ENCODE peak calls at places on chromosomes 4 and X, in nine cellular contexts. One of them, this sample, is unnamed.

GRCh38 chrX:50456712-50457484 is 13.7 kb downstream of the DGKK start:
- DNase-seq in ovary: no peak
- DNase-seq in MM.1S: no peak
- DNase-seq in SK-N-SH: no peak
- DNase-seq in lung: no peak
- DNase-seq in heart left ventricle: no peak
- DNase-seq in ascending aorta: no peak
- DNase-seq in pancreas: no peak
- DNase-seq in psoas muscle: no peak
- DNase-seq in this sample: no peak

GRCh38 chr4:7827566-7827965 is 112.1 kb downstream of the AFAP1 start:
- DNase-seq in ovary: no peak
- DNase-seq in MM.1S: no peak
- DNase-seq in SK-N-SH: no peak
- DNase-seq in lung: no peak
- DNase-seq in heart left ventricle: no peak
- DNase-seq in ascending aorta: no peak
- DNase-seq in pancreas: no peak
- DNase-seq in psoas muscle: no peak
- DNase-seq in this sample: no peak

GRCh38 chrX:154730271-154730883 is 20.5 kb downstream of the GAB3 start:
- DNase-seq in ovary: peak; percentile 22
- DNase-seq in MM.1S: no peak
- DNase-seq in SK-N-SH: no peak
- DNase-seq in lung: peak; percentile 76
- DNase-seq in heart left ventricle: peak; percentile 69
- DNase-seq in ascending aorta: no peak
- DNase-seq in pancreas: no peak
- DNase-seq in psoas muscle: peak; percentile 25
- DNase-seq in this sample: no peak

GRCh38 chrX:107721318-107721717 is 54.3 kb downstream of the TSC22D3 start:
- DNase-seq in ovary: no peak
- DNase-seq in MM.1S: no peak
- DNase-seq in SK-N-SH: no peak
- DNase-seq in lung: no peak
- DNase-seq in heart left ventricle: no peak
- DNase-seq in ascending aorta: no peak
- DNase-seq in pancreas: no peak
- DNase-seq in psoas muscle: no peak
- DNase-seq in this sample: no peak

GRCh38 chr4:75745721-75746199 is 21.4 kb downstream of the USO1 start:
- DNase-seq in ovary: no peak
- DNase-seq in MM.1S: no peak
- DNase-seq in SK-N-SH: no peak
- DNase-seq in lung: no peak
- DNase-seq in heart left ventricle: no peak
- DNase-seq in ascending aorta: no peak
- DNase-seq in pancreas: no peak
- DNase-seq in psoas muscle: no peak
- DNase-seq in this sample: no peak

GRCh38 chr4:167100120-167100519 is 134.2 kb downstream of the SPOCK3 start:
- DNase-seq in ovary: no peak
- DNase-seq in MM.1S: peak; percentile 74
- DNase-seq in SK-N-SH: no peak
- DNase-seq in lung: no peak
- DNase-seq in heart left ventricle: no peak
- DNase-seq in ascending aorta: no peak
- DNase-seq in pancreas: no peak
- DNase-seq in psoas muscle: no peak
- DNase-seq in this sample: no peak

GRCh38 chrX:10508891-10509290 is 111.5 kb downstream of the MID1 start:
- DNase-seq in ovary: no peak
- DNase-seq in MM.1S: no peak
- DNase-seq in SK-N-SH: no peak
- DNase-seq in lung: no peak
- DNase-seq in heart left ventricle: no peak
- DNase-seq in ascending aorta: no peak
- DNase-seq in pancreas: no peak
- DNase-seq in psoas muscle: no peak
- DNase-seq in this sample: no peak

GRCh38 chr4:6116696-6117285 is 83.6 kb downstream of the JAKMIP1 start:
- DNase-seq in ovary: no peak
- DNase-seq in MM.1S: no peak
- DNase-seq in SK-N-SH: no peak
- DNase-seq in lung: no peak
- DNase-seq in heart left ventricle: no peak
- DNase-seq in ascending aorta: no peak
- DNase-seq in pancreas: no peak
- DNase-seq in psoas muscle: no peak
- DNase-seq in this sample: no peak

GRCh38 chrX:144327515-144327914 is 443.6 kb downstream of the UBE2NL start:
- DNase-seq in ovary: no peak
- DNase-seq in MM.1S: no peak
- DNase-seq in SK-N-SH: no peak
- DNase-seq in lung: no peak
- DNase-seq in heart left ventricle: no peak
- DNase-seq in ascending aorta: no peak
- DNase-seq in pancreas: no peak
- DNase-seq in psoas muscle: no peak
- DNase-seq in this sample: no peak

GRCh38 chr4:109873791-109874514 is 26.0 kb downstream of the LRIT3 start:
- DNase-seq in ovary: no peak
- DNase-seq in MM.1S: no peak
- DNase-seq in SK-N-SH: no peak
- DNase-seq in lung: no peak
- DNase-seq in heart left ventricle: no peak
- DNase-seq in ascending aorta: no peak
- DNase-seq in pancreas: no peak
- DNase-seq in psoas muscle: no peak
- DNase-seq in this sample: no peak

GRCh38 chrX:34341258-34341657 is 209.1 kb upstream of the FAM47A start:
- DNase-seq in ovary: no peak
- DNase-seq in MM.1S: no peak
- DNase-seq in SK-N-SH: no peak
- DNase-seq in lung: no peak
- DNase-seq in heart left ventricle: no peak
- DNase-seq in ascending aorta: no peak
- DNase-seq in pancreas: no peak
- DNase-seq in psoas muscle: no peak
- DNase-seq in this sample: no peak

GRCh38 chr4:80142396-80143304 is 54.7 kb upstream of the PRDM8 start:
- DNase-seq in ovary: no peak
- DNase-seq in MM.1S: no peak
- DNase-seq in SK-N-SH: no peak
- DNase-seq in lung: no peak
- DNase-seq in heart left ventricle: no peak
- DNase-seq in ascending aorta: no peak
- DNase-seq in pancreas: no peak
- DNase-seq in psoas muscle: no peak
- DNase-seq in this sample: no peak

GRCh38 chr4:159764343-159764952 is 661.6 kb downstream of the RAPGEF2 start:
- DNase-seq in ovary: no peak
- DNase-seq in MM.1S: peak; percentile 45
- DNase-seq in SK-N-SH: peak; percentile 59
- DNase-seq in lung: no peak
- DNase-seq in heart left ventricle: no peak
- DNase-seq in ascending aorta: no peak
- DNase-seq in pancreas: no peak
- DNase-seq in psoas muscle: no peak
- DNase-seq in this sample: peak; percentile 51

GRCh38 chr4:162909952-162910351 is 256.7 kb downstream of the NAF1 start:
- DNase-seq in ovary: no peak
- DNase-seq in MM.1S: no peak
- DNase-seq in SK-N-SH: no peak
- DNase-seq in lung: no peak
- DNase-seq in heart left ventricle: no peak
- DNase-seq in ascending aorta: no peak
- DNase-seq in pancreas: no peak
- DNase-seq in psoas muscle: no peak
- DNase-seq in this sample: no peak

GRCh38 chrX:24874604-24875247 is 141.0 kb downstream of the ARX start:
- DNase-seq in ovary: no peak
- DNase-seq in MM.1S: no peak
- DNase-seq in SK-N-SH: no peak
- DNase-seq in lung: no peak
- DNase-seq in heart left ventricle: no peak
- DNase-seq in ascending aorta: no peak
- DNase-seq in pancreas: no peak
- DNase-seq in psoas muscle: no peak
- DNase-seq in this sample: no peak

GRCh38 chrX:17828156-17828555 is 32.9 kb downstream of the RAI2 start:
- DNase-seq in ovary: no peak
- DNase-seq in MM.1S: no peak
- DNase-seq in SK-N-SH: no peak
- DNase-seq in lung: no peak
- DNase-seq in heart left ventricle: no peak
- DNase-seq in ascending aorta: no peak
- DNase-seq in pancreas: no peak
- DNase-seq in psoas muscle: no peak
- DNase-seq in this sample: no peak

GRCh38 chrX:139202742-139203410 is 327.7 kb upstream of the F9 start:
- DNase-seq in ovary: no peak
- DNase-seq in MM.1S: no peak
- DNase-seq in SK-N-SH: no peak
- DNase-seq in lung: no peak
- DNase-seq in heart left ventricle: no peak
- DNase-seq in ascending aorta: no peak
- DNase-seq in pancreas: peak; percentile 74
- DNase-seq in psoas muscle: no peak
- DNase-seq in this sample: no peak

GRCh38 chrX:139204576-139204902 is 326.0 kb upstream of the F9 start:
- DNase-seq in ovary: no peak
- DNase-seq in MM.1S: no peak
- DNase-seq in SK-N-SH: no peak
- DNase-seq in lung: no peak
- DNase-seq in heart left ventricle: no peak
- DNase-seq in ascending aorta: no peak
- DNase-seq in pancreas: no peak
- DNase-seq in psoas muscle: no peak
- DNase-seq in this sample: no peak

GRCh38 chrX:139206914-139207313 is 323.6 kb upstream of the F9 start:
- DNase-seq in ovary: no peak
- DNase-seq in MM.1S: no peak
- DNase-seq in SK-N-SH: no peak
- DNase-seq in lung: no peak
- DNase-seq in heart left ventricle: no peak
- DNase-seq in ascending aorta: no peak
- DNase-seq in pancreas: no peak
- DNase-seq in psoas muscle: no peak
- DNase-seq in this sample: no peak

GRCh38 chrX:139203681-139204575 is 326.6 kb upstream of the F9 start:
- DNase-seq in ovary: peak; percentile 11
- DNase-seq in MM.1S: peak; percentile 17
- DNase-seq in SK-N-SH: peak; percentile 33
- DNase-seq in lung: no peak
- DNase-seq in heart left ventricle: no peak
- DNase-seq in ascending aorta: no peak
- DNase-seq in pancreas: peak; percentile 61
- DNase-seq in psoas muscle: peak; percentile 21
- DNase-seq in this sample: no peak

DNA sequence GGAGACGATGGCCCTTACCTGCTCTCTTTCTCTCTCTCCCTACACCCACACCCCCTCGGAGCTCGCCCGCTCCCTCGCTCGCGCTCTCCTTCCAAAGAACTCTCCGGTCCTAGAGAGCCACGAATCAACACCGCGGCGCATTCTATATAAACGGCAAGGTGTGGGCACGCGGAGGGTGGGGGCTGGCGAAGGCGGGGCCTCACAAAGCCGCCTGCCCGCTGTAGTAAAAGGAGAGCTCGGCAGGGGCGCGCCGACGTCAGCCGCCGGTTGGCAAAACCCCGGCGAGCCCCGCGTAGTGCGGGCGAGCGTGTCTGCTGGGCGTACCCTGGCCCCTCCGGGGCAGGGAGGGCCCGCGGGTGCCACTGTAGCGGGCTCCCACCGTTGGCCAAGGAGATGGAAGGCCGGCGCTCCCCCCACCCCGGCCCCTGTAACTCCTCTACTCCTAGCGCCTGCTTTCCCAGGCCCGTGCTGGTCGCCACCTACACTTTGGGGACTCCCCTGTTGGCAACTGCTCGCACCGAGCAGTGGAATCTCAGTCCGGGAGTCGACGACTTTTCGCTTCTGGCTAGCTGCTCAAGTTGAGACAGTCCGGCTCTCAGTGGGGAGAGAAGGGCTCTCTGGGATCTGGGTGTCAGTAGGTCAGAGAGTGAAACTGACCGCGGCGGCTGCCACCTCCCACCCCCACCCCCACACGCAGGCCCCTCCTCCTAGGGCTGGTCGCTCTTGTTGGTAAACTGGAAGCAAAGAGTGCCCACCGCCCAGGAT is 325.5 kb upstream of the F9 start:
- DNase-seq in ovary: no peak
- DNase-seq in MM.1S: peak; percentile 83
- DNase-seq in SK-N-SH: peak; percentile 27
- DNase-seq in lung: no peak
- DNase-seq in heart left ventricle: peak; percentile 19
- DNase-seq in ascending aorta: no peak
- DNase-seq in pancreas: peak; percentile 72
- DNase-seq in psoas muscle: peak; percentile 58
- DNase-seq in this sample: no peak
- TF ChIP-seq CTCF in ovary: no peak
- TF ChIP-seq CTCF in MM.1S: no peak
- TF ChIP-seq CTCF in SK-N-SH: no peak
- TF ChIP-seq CTCF in lung: no peak
- TF ChIP-seq CTCF in heart left ventricle: no peak
- TF ChIP-seq CTCF in ascending aorta: no peak
- TF ChIP-seq CTCF in pancreas: no peak
- TF ChIP-seq CTCF in psoas muscle: no peak
- TF ChIP-seq CTCF in this sample: no peak

GRCh38 chrX:131727778-131728177 is 183.9 kb downstream of the OR13H1 start:
- DNase-seq in ovary: no peak
- DNase-seq in MM.1S: no peak
- DNase-seq in SK-N-SH: no peak
- DNase-seq in lung: no peak
- DNase-seq in heart left ventricle: no peak
- DNase-seq in ascending aorta: no peak
- DNase-seq in pancreas: no peak
- DNase-seq in psoas muscle: no peak
- DNase-seq in this sample: no peak
- H3K4me3 ChIP-seq in ovary: no peak overlapping the region
- H3K4me3 ChIP-seq in MM.1S: no peak overlapping the region
- H3K4me3 ChIP-seq in SK-N-SH: no peak overlapping the region
- H3K4me3 ChIP-seq in lung: no peak overlapping the region
- H3K4me3 ChIP-seq in heart left ventricle: no peak overlapping the region
- H3K4me3 ChIP-seq in ascending aorta: peak overlapping the region; percentile 49
- H3K4me3 ChIP-seq in pancreas: peak overlapping the region; percentile 50
- H3K4me3 ChIP-seq in psoas muscle: peak overlapping the region; percentile 70
- H3K4me3 ChIP-seq in this sample: no peak overlapping the region

GRCh38 chr4:40192286-40193017 is 4.4 kb upstream of the RHOH start:
- DNase-seq in ovary: no peak
- DNase-seq in MM.1S: peak; percentile 59
- DNase-seq in SK-N-SH: no peak
- DNase-seq in lung: no peak
- DNase-seq in heart left ventricle: no peak
- DNase-seq in ascending aorta: no peak
- DNase-seq in pancreas: no peak
- DNase-seq in psoas muscle: no peak
- DNase-seq in this sample: no peak
- H3K4me1 ChIP-seq in ovary: peaks cover 2% of the 10 kb centered on the region
- H3K4me1 ChIP-seq in MM.1S: peaks cover 14% of the 10 kb centered on the region
- H3K4me1 ChIP-seq in SK-N-SH: peaks cover 6% of the 10 kb centered on the region
- H3K4me1 ChIP-seq in lung: no peaks in the 10 kb centered on the region
- H3K4me1 ChIP-seq in heart left ventricle: no peaks in the 10 kb centered on the region
- H3K4me1 ChIP-seq in ascending aorta: no peaks in the 10 kb centered on the region
- H3K4me1 ChIP-seq in pancreas: no peaks in the 10 kb centered on the region
- H3K4me1 ChIP-seq in psoas muscle: no peaks in the 10 kb centered on the region
- H3K4me1 ChIP-seq in this sample: no peaks in the 10 kb centered on the region

GRCh38 chr4:169116270-169116901 is 106.3 kb upstream of the CBR4 start:
- DNase-seq in ovary: no peak
- DNase-seq in MM.1S: no peak
- DNase-seq in SK-N-SH: no peak
- DNase-seq in lung: no peak
- DNase-seq in heart left ventricle: no peak
- DNase-seq in ascending aorta: no peak
- DNase-seq in pancreas: peak; percentile 58
- DNase-seq in psoas muscle: no peak
- DNase-seq in this sample: no peak
- TF ChIP-seq CTCF in ovary: no peak
- TF ChIP-seq CTCF in MM.1S: no peak
- TF ChIP-seq CTCF in SK-N-SH: no peak
- TF ChIP-seq CTCF in lung: no peak
- TF ChIP-seq CTCF in heart left ventricle: no peak
- TF ChIP-seq CTCF in ascending aorta: no peak
- TF ChIP-seq CTCF in pancreas: no peak
- TF ChIP-seq CTCF in psoas muscle: no peak
- TF ChIP-seq CTCF in this sample: no peak

This sample was measured in BE2C.